ENCODE peak calls at places on chromosomes 1 and 21, in six cellular contexts. A, J, H, W, O and Y are unnamed samples.

GRCh38 chr1:224411766-224412165 is 22.8 kb downstream of the WDR26 start:
- DNase-seq in J (no peak), O (no peak), W (no peak), H (no peak), A (peak; percentile 28), Y (no peak)

GRCh38 chr1:86380257-86380861 is 15.8 kb downstream of the ODF2L start:
- DNase-seq in O (peak; percentile 55), H (no peak), J (peak; percentile 49), W (no peak), A (peak; percentile 75), Y (no peak)

GRCh38 chr1:96370752-96371151 is 350.8 kb upstream of the PTBP2 start:
- DNase-seq in W (no peak), A (peak; percentile 67), H (no peak), J (no peak), O (no peak), Y (no peak)

GRCh38 chr1:205645494-205645893 is 13.7 kb upstream of the ELK4 start:
- DNase-seq in A (no peak), W (no peak), J (no peak), O (no peak), H (no peak), Y (no peak)

GRCh38 chr1:22471078-22471477 is 19.4 kb downstream of the ZBTB40 start:
- DNase-seq in O (no peak), W (no peak), J (no peak), A (peak; percentile 10), H (peak; percentile 33), Y (no peak)

GRCh38 chr1:193025218-193025617 is 33.9 kb downstream of the UCHL5 start:
- DNase-seq in J (no peak), A (no peak), H (no peak), O (no peak), W (no peak), Y (no peak)

GRCh38 chr1:204162498-204163074 is 3.6 kb downstream of the REN start:
- DNase-seq in O (peak; percentile 60), H (peak; percentile 81), A (peak; percentile 67), W (peak; percentile 90), J (peak; percentile 72), Y (no peak)

GRCh38 chr1:226862900-226863299 is 7.5 kb upstream of the PSEN2 start:
- DNase-seq in J (no peak), H (no peak), A (peak; percentile 68), O (no peak), W (no peak), Y (no peak)

GRCh38 chr1:28236656-28237331 is 870 bp downstream of the ATP5IF1 start:
- DNase-seq in J (no peak), H (no peak), W (no peak), A (peak; percentile 25), O (no peak), Y (no peak)

GRCh38 chr1:84539972-84540371 is 33.6 kb upstream of the GNG5 start:
- DNase-seq in A (peak; percentile 10), J (no peak), W (no peak), O (no peak), H (no peak), Y (no peak)

GRCh38 chr21:37845535-37845934 is 70.7 kb downstream of the KCNJ6 start:
- DNase-seq in W (no peak), A (no peak), O (no peak), J (no peak), H (no peak), Y (no peak)

GRCh38 chr1:43834280-43835140 is 99.1 kb upstream of the ARTN start:
- DNase-seq in A (peak; percentile 89), W (no peak), H (no peak), J (no peak), O (no peak), Y (no peak)

GRCh38 chr1:225519166-225519863 is 91.5 kb upstream of the LBR start:
- DNase-seq in O (no peak), H (peak; percentile 27), J (no peak), W (no peak), A (no peak), Y (no peak)

GRCh38 chr1:91864017-91864700 is 21.8 kb downstream of the TGFBR3 start:
- DNase-seq in O (no peak), A (peak; percentile 85), H (no peak), J (no peak), W (peak; percentile 57), Y (no peak)

GRCh38 chr1:31701137-31701736 is 2.6 kb downstream of the COL16A1 start:
- DNase-seq in A (peak; percentile 93), H (peak; percentile 78), J (no peak), O (peak; percentile 97), W (peak; percentile 72), Y (no peak)

GRCh38 chr1:31699341-31699891 is 4.4 kb downstream of the COL16A1 start:
- DNase-seq in A (no peak), W (no peak), J (no peak), O (no peak), H (no peak), Y (no peak)

GRCh38 chr1:31702836-31703404 is 897 bp downstream of the COL16A1 start:
- DNase-seq in A (peak; percentile 56), O (no peak), H (no peak), J (no peak), W (no peak), Y (no peak)

GRCh38 chr1:31703431-31704260 is at the start of gene COL16A1:
- DNase-seq in W (peak; percentile 53), A (peak; percentile 86), H (peak; percentile 81), O (no peak), J (no peak), Y (no peak)

DNA sequence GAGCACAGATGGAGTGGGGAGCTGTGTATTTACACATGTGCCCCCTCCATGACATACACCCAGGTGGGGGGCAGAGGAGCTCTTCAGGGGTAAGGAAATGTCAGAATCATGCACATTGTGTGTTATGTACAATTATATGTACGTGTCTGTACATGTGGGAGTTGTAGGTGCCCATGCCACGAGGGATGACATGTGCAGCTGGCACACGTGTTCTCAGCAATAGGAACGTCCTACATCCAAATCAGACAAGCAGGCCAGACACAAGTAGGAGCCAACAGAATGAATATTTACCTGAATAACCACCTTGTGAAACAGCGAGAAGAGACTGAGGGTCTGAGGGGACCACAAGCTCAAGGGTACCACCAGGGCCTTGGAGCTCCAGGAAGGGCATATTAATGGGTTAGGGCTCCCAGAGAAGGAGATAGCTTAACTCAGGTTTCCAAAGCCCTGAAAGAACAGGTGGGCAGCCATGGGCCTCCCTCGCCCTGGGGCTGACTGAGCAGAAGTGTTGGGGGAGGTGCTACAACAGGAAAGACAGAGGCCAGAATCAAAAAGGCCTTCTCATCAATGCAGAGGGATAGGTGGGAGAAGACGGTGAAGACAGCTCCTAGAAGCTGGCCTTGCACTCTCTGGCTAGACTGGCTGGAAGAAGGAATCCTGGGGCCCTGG is 3.2 kb downstream of the COL16A1 start:
- DNase-seq in H (no peak), A (no peak), O (no peak), W (no peak), J (no peak), Y (no peak)
- H3K4me1 ChIP-seq in H (peaks cover 56% of the 10 kb centered on the region), A (peaks cover 45% of the 10 kb centered on the region), O (peaks cover 57% of the 10 kb centered on the region), W (peaks cover 15% of the 10 kb centered on the region), J (peaks cover 40% of the 10 kb centered on the region), Y (peaks cover 66% of the 10 kb centered on the region)

GRCh38 chr1:81819613-81820012 is 18.9 kb downstream of the ADGRL2 start:
- DNase-seq in W (no peak), J (no peak), H (no peak), A (no peak), O (no peak), Y (no peak)
- H3K27ac ChIP-seq in W (no peak overlapping the region), J (no peak overlapping the region), H (no peak overlapping the region), A (no peak overlapping the region), O (no peak overlapping the region), Y (no peak overlapping the region)

GRCh38 chr1:174976436-174977107 is 23.2 kb upstream of the CACYBP start:
- DNase-seq in J (no peak), O (no peak), H (no peak), W (no peak), A (peak; percentile 82), Y (no peak)
- H3K36me3 ChIP-seq in J (peaks cover 5% of the 10 kb centered on the region), O (no peaks in the 10 kb centered on the region), H (no peaks in the 10 kb centered on the region), W (no peaks in the 10 kb centered on the region), A (no peaks in the 10 kb centered on the region), Y (peaks cover 5% of the 10 kb centered on the region)

GRCh38 chr1:8019229-8019620 is 6.9 kb downstream of the ERRFI1 start:
- DNase-seq in O (no peak), J (no peak), W (no peak), A (no peak), H (no peak), Y (no peak)

GRCh38 chr1:8018492-8019228 is 7.4 kb downstream of the ERRFI1 start:
- DNase-seq in W (no peak), J (no peak), H (no peak), A (no peak), O (no peak), Y (no peak)

GRCh38 chr1:8021676-8022266 is 4.3 kb downstream of the ERRFI1 start:
- DNase-seq in O (no peak), J (no peak), W (no peak), A (no peak), H (no peak), Y (no peak)

GRCh38 chr1:8017495-8018310 is 8.4 kb downstream of the ERRFI1 start:
- DNase-seq in J (no peak), O (peak; percentile 85), W (peak; percentile 59), H (no peak), A (peak; percentile 64), Y (no peak)

DNA sequence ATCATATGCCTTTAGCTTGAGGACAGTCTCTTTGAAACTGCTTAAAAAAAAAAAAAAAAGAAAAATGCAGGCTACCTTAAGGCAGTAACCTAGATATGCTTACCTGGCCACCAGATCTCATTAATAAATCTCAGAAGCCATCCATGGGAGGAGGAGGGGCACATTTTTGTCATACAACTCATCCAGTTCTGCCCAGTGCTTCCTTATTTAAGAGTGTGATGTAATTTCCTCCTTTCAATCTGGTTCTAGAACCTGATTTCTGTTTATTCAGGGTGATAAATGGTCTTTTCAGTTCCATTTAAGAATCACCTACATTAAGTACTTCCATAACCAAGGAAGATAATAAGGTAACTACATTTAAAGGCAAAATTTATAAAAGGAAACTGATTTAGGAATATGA is 6.1 kb downstream of the ERRFI1 start:
- DNase-seq in H (no peak), O (peak; percentile 58), J (no peak), A (peak; percentile 54), W (peak; percentile 69), Y (no peak)
- H3K4me1 ChIP-seq in H (peaks cover 39% of the 10 kb centered on the region), O (peaks cover 61% of the 10 kb centered on the region), J (peaks cover under 1% of the 10 kb centered on the region), A (peaks cover 83% of the 10 kb centered on the region), W (peaks cover 28% of the 10 kb centered on the region), Y (peaks cover 58% of the 10 kb centered on the region)

DNA sequence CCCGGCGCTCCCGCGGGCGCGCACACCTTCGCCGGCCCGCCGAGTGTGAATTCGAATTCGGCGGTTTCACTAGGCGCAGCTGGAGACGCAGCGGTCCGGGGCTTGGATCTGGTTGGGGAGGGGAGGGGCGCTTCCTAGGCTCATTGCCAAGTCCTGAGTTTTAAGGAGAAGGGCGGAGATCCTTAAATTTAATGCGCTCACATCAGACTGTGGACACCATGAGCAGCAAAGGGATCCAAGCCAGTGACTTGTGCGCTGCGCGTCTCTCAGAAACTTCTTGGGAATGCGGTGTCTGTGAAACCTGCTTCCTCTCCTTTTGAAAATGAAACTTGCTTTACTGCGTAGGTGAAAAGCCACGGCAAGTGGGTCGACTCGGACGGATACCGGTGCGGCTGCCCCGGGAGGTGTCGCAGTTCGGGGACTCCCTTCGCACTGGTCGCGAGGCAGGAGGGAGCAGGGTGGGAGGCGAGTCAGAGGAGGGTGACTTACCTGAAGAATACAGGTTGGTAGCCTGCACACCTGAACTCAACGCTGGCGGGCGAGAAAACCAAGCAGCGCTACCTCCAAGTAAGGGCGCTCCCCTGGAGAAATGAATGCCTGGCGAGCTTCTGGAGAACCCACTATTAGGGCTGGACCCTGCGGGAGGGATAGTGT is 887 bp downstream of the TENT5C start:
- DNase-seq in J (peak; percentile 64), A (peak; percentile 56), H (no peak), O (no peak), W (peak; percentile 44), Y (no peak)
- H3K27ac ChIP-seq in J (peak overlapping the region; percentile 86), A (no peak overlapping the region), H (peak overlapping the region; percentile 47), O (no peak overlapping the region), W (peak overlapping the region; percentile 93), Y (peak overlapping the region; percentile 72)